ENCODE peak calls at places on chromosomes 6 and 20, in five cellular contexts. J, E, G, Z and X are unnamed samples.

GRCh38 chr6:166693880-166694279 is 66.8 kb upstream of the RPS6KA2 start:
- DNase-seq in Z (no peak), G (no peak), J (peak; percentile 41), E (no peak), X (no peak)

GRCh38 chr6:167796668-167797031 is 30.1 kb upstream of the AFDN start:
- DNase-seq in E (no peak), Z (no peak), J (no peak), G (no peak), X (peak; percentile 53)

GRCh38 chr6:33316603-33317417 is 734 bp downstream of the ZBTB22 start:
- DNase-seq in E (no peak), G (no peak), J (no peak), Z (no peak), X (no peak)

GRCh38 chr6:56688521-56688920 is 45.8 kb upstream of the DST start:
- DNase-seq in E (no peak), J (no peak), Z (no peak), G (peak; percentile 52), X (no peak)

GRCh38 chr6:113362542-113363430 is 494.4 kb upstream of the MARCKS start:
- DNase-seq in G (no peak), E (no peak), J (no peak), Z (no peak), X (no peak)

GRCh38 chr20:37797669-37798175 is 103.9 kb downstream of the CTNNBL1 start:
- DNase-seq in J (no peak), E (no peak), G (no peak), Z (no peak), X (no peak)

GRCh38 chr20:20946122-20946759 is 159.9 kb downstream of the LINC00237 start:
- DNase-seq in G (no peak), E (no peak), Z (no peak), J (no peak), X (no peak)

GRCh38 chr6:84193140-84193708 is 34.2 kb downstream of the CEP162 start:
- DNase-seq in E (no peak), G (no peak), Z (no peak), J (no peak), X (no peak)

GRCh38 chr6:36609582-36609981 is 15.4 kb downstream of the SRSF3 start:
- DNase-seq in Z (no peak), E (no peak), G (no peak), J (no peak), X (no peak)

GRCh38 chr20:45968081-45968671 is 3.8 kb downstream of the ZNF335 start:
- DNase-seq in G (no peak), J (peak; percentile 61), E (no peak), Z (no peak), X (no peak)

GRCh38 chr6:14322841-14323240 is 205.3 kb downstream of the CD83 start:
- DNase-seq in Z (no peak), J (no peak), G (no peak), E (no peak), X (no peak)

GRCh38 chr6:141288947-141289346 is 843.8 kb upstream of the GJE1 start:
- DNase-seq in E (no peak), G (no peak), J (no peak), Z (no peak), X (no peak)

GRCh38 chr6:4936681-4937041 is 67.2 kb downstream of the RPP40 start:
- DNase-seq in G (peak; percentile 70), E (peak; percentile 25), Z (peak; percentile 44), J (no peak), X (no peak)

GRCh38 chr6:123777554-123777953 is 26.1 kb upstream of the NKAIN2 start:
- DNase-seq in G (no peak), Z (no peak), J (no peak), E (no peak), X (no peak)

GRCh38 chr6:35439308-35439707 is 12.8 kb upstream of the FANCE start:
- DNase-seq in E (no peak), Z (no peak), J (no peak), G (no peak), X (no peak)

GRCh38 chr6:44004625-44005506 is 122.4 kb downstream of the MRPL14 start:
- DNase-seq in Z (no peak), J (peak; percentile 61), G (no peak), E (peak; percentile 48), X (peak; percentile 26)

GRCh38 chr6:125003070-125003469 is 40.8 kb downstream of the RNF217 start:
- DNase-seq in E (no peak), G (no peak), Z (no peak), J (no peak), X (no peak)

GRCh38 chr20:53660947-53661381 is 67.3 kb upstream of the ZNF217 start:
- DNase-seq in G (no peak), J (no peak), E (no peak), Z (no peak), X (no peak)

GRCh38 chr20:23641936-23642751 is 4.4 kb upstream of the CST3 start:
- DNase-seq in E (no peak), Z (peak; percentile 50), G (peak; percentile 62), J (no peak), X (no peak)

GRCh38 chr20:15491564-15491963 is 1081.7 kb downstream of the KIF16B start:
- DNase-seq in G (peak; percentile 12), J (no peak), Z (no peak), E (no peak), X (no peak)

GRCh38 chr6:138601128-138601527 is 101.8 kb upstream of the NHSL1 start:
- DNase-seq in J (no peak), E (no peak), Z (no peak), G (no peak), X (no peak)

GRCh38 chr6:108497883-108498282 is 62.8 kb upstream of the FOXO3 start:
- DNase-seq in E (peak; percentile 9), J (no peak), Z (no peak), G (peak; percentile 39), X (peak; percentile 49)

GRCh38 chr6:167306401-167306998 is 15.4 kb downstream of the UNC93A start:
- DNase-seq in J (no peak), G (peak; percentile 61), Z (no peak), E (no peak), X (no peak)

GRCh38 chr6:170081556-170081955 is 209.3 kb downstream of the DLL1 start:
- DNase-seq in J (no peak), E (no peak), G (no peak), Z (no peak), X (no peak)

GRCh38 chr6:131159578-131159977 is 24.3 kb downstream of the AKAP7 start:
- DNase-seq in E (no peak), G (no peak), Z (peak; percentile 41), J (no peak), X (no peak)

GRCh38 chr20:21709535-21709904 is 4.1 kb downstream of the PAX1 start:
- DNase-seq in Z (no peak), E (no peak), G (no peak), J (no peak), X (no peak)

GRCh38 chr6:137044366-137045220 is at the start of gene IL20RA:
- DNase-seq in J (peak; percentile 86), E (peak; percentile 21), G (peak; percentile 53), Z (no peak), X (peak; percentile 39)

GRCh38 chr6:160930547-160931377 is 60.8 kb upstream of the MAP3K4 start:
- DNase-seq in J (peak; percentile 89), Z (peak; percentile 52), E (peak; percentile 72), G (peak; percentile 88), X (no peak)

GRCh38 chr6:85797993-85798392 is 155.3 kb upstream of the SYNCRIP start:
- DNase-seq in Z (no peak), G (no peak), E (no peak), J (no peak), X (no peak)

GRCh38 chr20:16081421-16081820 is 491.8 kb downstream of the KIF16B start:
- DNase-seq in Z (no peak), J (no peak), E (no peak), G (no peak), X (no peak)

GRCh38 chr6:3355358-3356055 is 96.8 kb downstream of the PSMG4 start:
- DNase-seq in G (no peak), J (no peak), E (peak; percentile 32), Z (no peak), X (no peak)

GRCh38 chr6:13528777-13529343 is 41.5 kb upstream of the GFOD1 start:
- DNase-seq in E (peak; percentile 27), G (no peak), J (no peak), Z (no peak), X (no peak)

GRCh38 chr6:140485740-140486467 is 1111.5 kb upstream of the CITED2 start:
- DNase-seq in J (peak; percentile 67), G (peak; percentile 12), Z (peak; percentile 69), E (no peak), X (no peak)

GRCh38 chr6:40395066-40395697 is 192.0 kb downstream of the LRFN2 start:
- DNase-seq in Z (no peak), E (no peak), G (no peak), J (no peak), X (no peak)

GRCh38 chr20:11935754-11936551 is 18.3 kb downstream of the BTBD3 start:
- DNase-seq in E (no peak), J (no peak), G (no peak), Z (no peak), X (no peak)

GRCh38 chr20:57070296-57070695 is 196.1 kb downstream of the BMP7 start:
- DNase-seq in G (no peak), J (no peak), E (no peak), Z (no peak), X (no peak)
- H3K27me3 ChIP-seq in G (peaks cover 21% of the 10 kb centered on the region), J (peaks cover 66% of the 10 kb centered on the region), E (peaks cover 97% of the 10 kb centered on the region), Z (no peaks in the 10 kb centered on the region), X (no peaks in the 10 kb centered on the region)

GRCh38 chr20:41671143-41671542 is 53.0 kb upstream of the CHD6 start:
- DNase-seq in G (no peak), E (no peak), J (no peak), Z (no peak), X (no peak)
- H3K27me3 ChIP-seq in G (no peaks in the 10 kb centered on the region), E (peaks cover 30% of the 10 kb centered on the region), J (peaks cover 5% of the 10 kb centered on the region), Z (peaks cover 12% of the 10 kb centered on the region), X (no peaks in the 10 kb centered on the region)

GRCh38 chr20:48170625-48171024 is 385.3 kb upstream of the SULF2 start:
- DNase-seq in Z (no peak), G (no peak), E (no peak), J (no peak), X (no peak)

GRCh38 chr20:48171071-48171470 is 385.8 kb upstream of the SULF2 start:
- DNase-seq in G (no peak), E (no peak), Z (no peak), J (no peak), X (no peak)

GRCh38 chr20:48171626-48172025 is 386.3 kb upstream of the SULF2 start:
- DNase-seq in G (no peak), Z (no peak), E (no peak), J (no peak), X (no peak)

GRCh38 chr20:48166082-48166835 is 381.0 kb upstream of the SULF2 start:
- DNase-seq in E (no peak), Z (no peak), J (no peak), G (no peak), X (no peak)

GRCh38 chr20:48169650-48170049 is 384.4 kb upstream of the SULF2 start:
- DNase-seq in J (no peak), E (no peak), G (peak; percentile 18), Z (no peak), X (no peak)
- H3K27me3 ChIP-seq in J (no peaks in the 10 kb centered on the region), E (peaks cover 55% of the 10 kb centered on the region), G (no peaks in the 10 kb centered on the region), Z (peaks cover 2% of the 10 kb centered on the region), X (no peaks in the 10 kb centered on the region)

DNA sequence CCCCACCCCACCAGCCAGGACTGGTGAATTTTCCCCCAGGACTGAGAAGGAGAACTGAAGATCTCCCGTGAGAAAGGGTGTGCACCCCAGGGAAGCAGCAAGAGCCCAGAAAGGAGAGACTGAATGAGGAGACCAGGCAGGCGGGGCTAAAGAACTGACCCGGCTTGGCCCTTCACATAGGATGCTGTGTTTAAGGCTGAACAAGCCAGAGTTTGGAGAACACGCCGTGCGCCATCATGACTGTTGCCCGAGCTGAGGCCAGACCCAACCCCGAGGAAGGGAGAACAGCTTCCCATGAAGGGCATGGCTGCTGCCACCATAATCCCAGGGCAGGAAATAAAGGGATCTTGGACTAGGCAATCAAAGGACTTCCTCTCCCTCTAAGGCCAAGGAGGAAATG is 104.7 kb upstream of the SRSF6 start:
- DNase-seq in J (no peak), Z (no peak), G (no peak), E (no peak), X (no peak)
- H3K27me3 ChIP-seq in J (no peaks in the 10 kb centered on the region), Z (no peaks in the 10 kb centered on the region), G (no peaks in the 10 kb centered on the region), E (peaks cover 11% of the 10 kb centered on the region), X (no peaks in the 10 kb centered on the region)